ENCODE peak calls at places on chromosomes 1 and 21, in five cellular contexts. C is ovary, B is adrenal gland, Q is tibial nerve, O is heart left ventricle. S is an unnamed sample.

GRCh38 chr1:154431586-154432373 is 26.6 kb downstream of the IL6R start:
- DNase-seq in Q (no peak), C (no peak), O (peak; percentile 30), B (peak; percentile 46), S (no peak)

GRCh38 chr1:205374205-205375078 is 17.7 kb upstream of the KLHDC8A start:
- DNase-seq in Q (no peak), C (no peak), O (no peak), B (no peak), S (no peak)

GRCh38 chr1:205247130-205247921 is 19.6 kb downstream of the TMCC2 start:
- DNase-seq in B (no peak), C (peak; percentile 78), O (no peak), Q (peak; percentile 36), S (no peak)

GRCh38 chr1:157626099-157626498 is 28.2 kb upstream of the FCRL4 start:
- DNase-seq in Q (no peak), O (no peak), B (no peak), C (no peak), S (peak; percentile 81)

GRCh38 chr1:64531057-64531456 is 61.1 kb downstream of the CACHD1 start:
- DNase-seq in Q (no peak), O (no peak), B (no peak), C (no peak), S (no peak)

GRCh38 chr1:90074555-90075315 is 79.8 kb downstream of the ZNF326 start:
- DNase-seq in O (no peak), Q (no peak), C (no peak), B (no peak), S (no peak)

GRCh38 chr1:10799726-10800125 is 3.3 kb upstream of the CASZ1 start:
- DNase-seq in Q (no peak), O (no peak), C (no peak), B (no peak), S (no peak)

GRCh38 chr1:210236386-210236839 is 3.8 kb downstream of the SERTAD4 start:
- DNase-seq in C (no peak), O (no peak), B (no peak), Q (no peak), S (no peak)

GRCh38 chr1:225655509-225656258 is 2.8 kb upstream of the ENAH start:
- DNase-seq in B (peak; percentile 73), O (peak; percentile 64), C (peak; percentile 57), Q (peak; percentile 26), S (no peak)

GRCh38 chr1:80363689-80364475 is 1357.4 kb upstream of the ADGRL4 start:
- DNase-seq in Q (no peak), O (no peak), C (no peak), B (no peak), S (no peak)

GRCh38 chr1:98005326-98006010 is 84.6 kb upstream of the DPYD start:
- DNase-seq in Q (no peak), C (no peak), O (no peak), B (no peak), S (no peak)

GRCh38 chr1:39895096-39895495 is 6.6 kb downstream of the MYCL start:
- DNase-seq in C (no peak), B (no peak), Q (no peak), O (no peak), S (no peak)

GRCh38 chr1:151539321-151540020 is 638 bp upstream of the TUFT1 start:
- DNase-seq in B (peak; percentile 94), C (peak; percentile 80), Q (peak; percentile 28), O (peak; percentile 83), S (peak; percentile 94)

GRCh38 chr1:93137604-93138292 is 42.5 kb downstream of the TMED5 start:
- DNase-seq in Q (no peak), O (no peak), C (no peak), B (no peak), S (no peak)

GRCh38 chr21:43658094-43658725 is 1.1 kb downstream of the HSF2BP start:
- DNase-seq in C (no peak), O (no peak), B (peak; percentile 18), Q (no peak), S (no peak)

GRCh38 chr1:38962113-38962512 is 20.5 kb upstream of the RHBDL2 start:
- DNase-seq in C (no peak), Q (no peak), O (no peak), B (no peak), S (no peak)

GRCh38 chr1:200029035-200029623 is 1.6 kb downstream of the NR5A2 start:
- DNase-seq in B (no peak), O (peak; percentile 47), Q (no peak), C (no peak), S (peak; percentile 81)

GRCh38 chr1:70764747-70765146 is 282.9 kb downstream of the PTGER3 start:
- DNase-seq in O (no peak), C (no peak), B (no peak), Q (no peak), S (no peak)

GRCh38 chr1:205811660-205812059 is 1.3 kb downstream of the SLC41A1 start:
- DNase-seq in O (peak; percentile 86), B (peak; percentile 76), Q (no peak), C (peak; percentile 35), S (no peak)

GRCh38 chr1:47772960-47773682 is 224.1 kb downstream of the TRABD2B start:
- DNase-seq in C (no peak), Q (no peak), O (no peak), B (no peak), S (no peak)

GRCh38 chr21:20443558-20444155 is 554.6 kb upstream of the NCAM2 start:
- DNase-seq in O (no peak), Q (no peak), C (no peak), B (no peak), S (no peak)

GRCh38 chr1:205554016-205554811 is 49.7 kb downstream of the CDK18 start:
- DNase-seq in O (no peak), B (no peak), C (no peak), Q (no peak), S (no peak)

GRCh38 chr1:65741993-65742392 is 50.7 kb upstream of the PDE4B start:
- DNase-seq in Q (no peak), B (no peak), O (no peak), C (no peak), S (no peak)

GRCh38 chr1:9505142-9505541 is 34.1 kb upstream of the SLC25A33 start:
- DNase-seq in Q (no peak), C (no peak), B (no peak), O (no peak), S (no peak)

GRCh38 chr1:48803474-48803873 is 26.8 kb upstream of the BEND5 start:
- DNase-seq in Q (no peak), O (no peak), B (no peak), C (no peak), S (no peak)

GRCh38 chr1:34404837-34405236 is 228.1 kb downstream of the C1orf94 start:
- DNase-seq in C (no peak), B (no peak), O (no peak), Q (no peak), S (no peak)

GRCh38 chr1:8116892-8117262 is 90.8 kb upstream of the ERRFI1 start:
- DNase-seq in O (peak; percentile 81), Q (peak; percentile 61), C (peak; percentile 74), B (peak; percentile 35), S (peak; percentile 66)

DNA sequence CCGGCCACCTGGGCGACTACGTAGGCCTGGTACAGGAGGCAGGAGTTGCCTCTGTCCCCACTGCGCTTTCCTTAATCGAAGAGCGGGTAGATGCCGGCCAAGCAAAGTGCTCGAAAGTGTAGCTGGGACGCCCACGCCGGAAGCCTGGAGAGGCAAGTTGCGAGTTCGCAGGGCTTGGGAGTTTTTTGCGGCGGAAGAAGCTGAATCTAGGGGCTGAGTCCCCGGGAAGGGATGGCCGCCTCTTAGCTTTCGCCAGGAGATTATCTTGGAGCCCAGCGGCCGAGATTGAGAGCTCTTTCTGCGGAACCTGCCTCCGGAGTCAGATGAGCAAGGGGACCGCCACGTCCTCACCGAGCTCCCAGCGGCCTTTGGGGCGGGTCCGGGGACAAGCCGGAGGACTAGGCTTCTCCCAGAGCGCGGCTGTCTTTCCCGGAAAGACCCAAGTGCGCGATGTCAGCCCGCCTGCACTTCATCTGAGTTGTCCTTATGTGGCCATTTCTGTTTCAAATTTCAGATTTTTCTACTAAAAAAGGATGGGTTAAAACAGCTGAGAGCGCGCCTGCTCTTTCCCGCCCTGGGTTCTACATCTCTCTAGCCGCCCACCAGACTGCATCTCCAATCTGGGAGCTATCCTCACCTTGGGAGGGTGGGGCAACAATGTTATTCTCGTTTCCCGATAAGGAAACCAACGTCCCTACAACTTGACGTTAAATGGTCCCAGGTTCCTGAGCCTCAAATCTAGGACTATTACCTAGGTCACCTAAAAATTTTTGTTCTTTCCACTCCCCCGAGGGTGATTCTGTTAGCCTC is 12.4 kb upstream of the TBX15 start:
- DNase-seq in B (no peak), O (no peak), Q (no peak), C (no peak), S (no peak)
- H3K4me3 ChIP-seq in B (no peak overlapping the region), O (peak overlapping the region; percentile 31), Q (peak overlapping the region; percentile 16), C (no peak overlapping the region), S (no peak overlapping the region)

DNA sequence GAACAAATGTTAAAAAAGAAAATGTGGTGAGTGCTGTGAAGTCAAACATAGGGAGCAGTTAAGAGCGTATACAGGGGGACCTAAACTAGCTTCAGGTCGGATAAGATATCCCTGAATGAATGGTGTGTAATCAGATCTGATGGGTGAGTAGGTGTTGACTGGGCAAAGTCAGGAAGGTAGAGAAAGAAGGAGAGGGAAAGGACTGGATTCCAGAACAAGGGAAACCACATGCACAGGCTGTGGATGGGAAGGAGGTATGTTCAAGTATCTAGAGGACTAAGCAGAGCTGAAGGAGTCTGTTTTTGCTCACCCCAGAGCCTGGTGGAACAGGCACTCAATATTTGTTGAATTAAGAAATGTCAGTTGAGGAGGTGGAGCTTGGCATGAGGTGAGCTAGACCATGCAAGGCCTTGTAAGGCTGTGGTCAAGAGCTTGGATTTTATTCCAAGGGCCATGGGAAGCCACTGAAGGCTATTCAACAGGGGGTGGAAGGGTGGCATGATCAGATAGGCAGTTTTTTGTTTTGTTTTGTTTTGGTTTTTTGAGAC is 27.4 kb downstream of the MAP7D1 start:
- DNase-seq in C (no peak), O (no peak), B (peak; percentile 38), Q (no peak), S (no peak)
- TF ChIP-seq POLR2A in C (no peak), O (no peak), B (no peak), Q (no peak), S (no peak)

GRCh38 chr1:62025892-62026291 is 168.8 kb upstream of the L1TD1 start:
- DNase-seq in Q (no peak), C (no peak), B (no peak), O (no peak), S (no peak)
- H3K4me3 ChIP-seq in Q (no peak overlapping the region), C (no peak overlapping the region), B (no peak overlapping the region), O (no peak overlapping the region), S (no peak overlapping the region)

DNA sequence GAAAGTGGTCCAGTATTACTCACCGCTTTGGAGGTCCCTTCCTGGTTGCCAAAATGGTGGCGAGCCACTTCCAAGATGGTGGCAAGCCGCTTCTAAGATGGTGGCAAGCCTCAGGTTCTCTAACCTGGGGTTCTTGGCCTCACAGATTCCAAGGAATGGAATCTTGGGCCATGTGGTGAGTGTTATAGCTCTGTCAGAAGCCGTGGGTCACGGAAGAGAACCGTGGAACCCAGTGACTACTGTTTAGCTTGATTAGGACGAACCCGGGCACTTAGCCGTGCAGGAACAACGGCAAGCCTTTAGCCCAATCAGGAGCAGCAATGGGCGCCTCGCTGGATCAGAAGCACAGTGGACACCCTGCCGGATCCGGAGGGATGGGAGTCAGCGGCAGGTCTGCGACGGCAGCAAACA is 356.2 kb upstream of the TMPRSS15 start:
- DNase-seq in O (no peak), Q (no peak), C (no peak), B (no peak), S (no peak)
- TF ChIP-seq POLR2A in O (no peak), Q (no peak), C (no peak), B (no peak), S (no peak)

DNA sequence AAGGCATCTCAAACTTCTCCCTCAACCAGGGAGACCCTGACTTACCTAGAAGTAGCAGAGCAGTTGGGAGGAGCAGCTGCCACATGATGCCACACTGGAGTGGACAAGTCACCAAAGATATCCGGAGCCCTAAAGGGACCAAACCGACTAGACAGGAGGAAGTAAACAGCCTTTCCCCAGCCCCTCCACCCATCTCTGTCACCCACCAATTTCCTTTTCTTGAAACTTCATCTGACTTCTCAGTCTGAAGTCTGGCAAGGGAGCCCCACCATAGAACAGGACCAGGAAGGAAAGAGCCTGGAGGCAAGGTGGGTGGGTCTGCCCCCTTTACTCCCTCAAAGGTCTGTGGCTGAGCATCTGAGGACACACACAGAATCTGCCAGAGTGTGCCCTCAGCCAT is at the start of gene FCGR3A:
- DNase-seq in Q (no peak), B (no peak), C (no peak), O (no peak), S (no peak)
- H3K4me3 ChIP-seq in Q (no peak within 1 kb of the TSS), B (no peak within 1 kb of the TSS), C (no peak within 1 kb of the TSS), O (no peak within 1 kb of the TSS), S (no peak within 1 kb of the TSS)